ENCODE peak calls at places on chromosome 16, in four cellular contexts. K is H1, W is mesenchymal stem cell, D is kidney. I is an unnamed sample.

GRCh38 chr16:79525132-79525531 is 75.4 kb downstream of the MAF start:
- DNase-seq in K (no peak), W (no peak), D (no peak), I (no peak)

GRCh38 chr16:59611556-59611955 is 877.4 kb upstream of the GOT2 start:
- DNase-seq in K (no peak), W (no peak), D (no peak), I (no peak)

GRCh38 chr16:79839851-79840321 is 239.3 kb upstream of the MAF start:
- DNase-seq in K (no peak), W (no peak), D (no peak), I (no peak)

GRCh38 chr16:23905027-23905426 is 69.2 kb downstream of the PRKCB start:
- DNase-seq in K (peak), W (peak), D (peak), I (no peak)

GRCh38 chr16:55542459-55543082 is 23.9 kb upstream of the CAPNS2 start:
- DNase-seq in K (no peak), W (peak), D (no peak), I (no peak)

GRCh38 chr16:4283939-4284338 is 11.1 kb upstream of the TFAP4 start:
- DNase-seq in K (no peak), W (peak), D (no peak), I (peak)

GRCh38 chr16:81279375-81279774 is 35.4 kb upstream of the GAN start:
- DNase-seq in K (no peak), W (peak), D (no peak), I (no peak)

GRCh38 chr16:69772560-69773254 is 10.6 kb downstream of the WWP2 start:
- DNase-seq in K (no peak), W (no peak), D (no peak), I (no peak)

GRCh38 chr16:81624718-81625543 is 154.2 kb upstream of the PLCG2 start:
- DNase-seq in K (no peak), W (no peak), D (no peak), I (peak)

GRCh38 chr16:57950382-57950781 is 20.5 kb downstream of the CNGB1 start:
- DNase-seq in K (no peak), W (no peak), D (no peak), I (peak)

GRCh38 chr16:58513874-58514273 is 1.4 kb upstream of the SETD6 start:
- DNase-seq in K (no peak), W (no peak), D (no peak), I (peak)

GRCh38 chr16:10318798-10319500 is 66.9 kb upstream of the ATF7IP2 start:
- DNase-seq in K (no peak), W (no peak), D (no peak), I (no peak)

GRCh38 chr16:26019885-26020284 is 328.1 kb downstream of the HS3ST4 start:
- DNase-seq in K (no peak), W (no peak), D (no peak), I (no peak)

GRCh38 chr16:24526701-24527470 is 12.5 kb upstream of the RBBP6 start:
- DNase-seq in K (no peak), W (no peak), D (no peak), I (no peak)

GRCh38 chr16:12724216-12724615 is 79.5 kb downstream of the CPPED1 start:
- DNase-seq in K (no peak), W (no peak), D (no peak), I (peak)

GRCh38 chr16:69406780-69407331 is 17.6 kb upstream of the CYB5B start:
- DNase-seq in K (no peak), W (no peak), D (no peak), I (no peak)

GRCh38 chr16:85963746-85964370 is 64.9 kb downstream of the IRF8 start:
- DNase-seq in K (no peak), W (peak), D (no peak), I (no peak)

GRCh38 chr16:794091-794842 is 5.8 kb downstream of the CHTF18 start:
- DNase-seq in K (no peak), W (no peak), D (no peak), I (no peak)

GRCh38 chr16:15403392-15403995 is 7.9 kb downstream of the MPV17L start:
- DNase-seq in K (no peak), W (peak), D (no peak), I (no peak)

GRCh38 chr16:57531253-57531575 is 5.2 kb downstream of the CCDC102A start:
- DNase-seq in K (no peak), W (no peak), D (no peak), I (no peak)

GRCh38 chr16:85104821-85105391 is 7.4 kb downstream of the CIBAR2 start:
- DNase-seq in K (no peak), W (no peak), D (peak), I (peak)

GRCh38 chr16:88344411-88345030 is 38.2 kb upstream of the ZNF469 start:
- DNase-seq in K (no peak), W (no peak), D (peak), I (peak)

DNA sequence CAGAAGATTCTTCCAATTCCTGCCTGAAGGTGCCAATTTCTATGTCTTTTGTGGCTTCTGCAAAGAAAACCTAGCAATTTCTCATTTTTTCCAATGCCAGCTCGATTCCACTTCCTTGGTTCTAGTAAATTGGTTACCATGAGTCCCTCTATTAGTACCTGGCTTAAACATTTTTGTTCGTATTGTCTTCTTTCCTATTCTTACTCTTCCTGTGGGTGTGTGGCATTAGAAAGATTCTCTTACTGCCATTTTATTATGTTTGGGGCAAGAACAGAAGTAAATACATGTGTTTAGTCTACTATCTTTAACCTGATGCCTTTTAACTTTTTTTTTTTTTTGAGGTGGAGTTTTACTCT is 20.3 kb upstream of the MAPK3 start:
- DNase-seq in K (no peak), W (no peak), D (no peak), I (no peak)
- H3K27ac ChIP-seq in K (no peak), W (no peak), D (no peak), I (no peak)

GRCh38 chr16:49952386-49952785 is 72.6 kb upstream of the CNEP1R1 start:
- DNase-seq in K (no peak), W (peak), D (no peak), I (no peak)
- H3K27ac ChIP-seq in K (no peak), W (no peak), D (no peak), I (no peak)

GRCh38 chr16:54510619-54511018 is 224.0 kb upstream of the IRX3 start:
- DNase-seq in K (no peak), W (no peak), D (no peak), I (no peak)
- H3K27ac ChIP-seq in K (no peak), W (no peak), D (no peak), I (peak)

GRCh38 chr16:19382887-19383816 is 34.5 kb upstream of the TMC5 start:
- DNase-seq in K (no peak), W (no peak), D (no peak), I (peak)
- H3K27ac ChIP-seq in K (no peak), W (no peak), D (no peak), I (no peak)

GRCh38 chr16:50468749-50469078 is 79.5 kb upstream of the NKD1 start:
- DNase-seq in K (no peak), W (no peak), D (no peak), I (no peak)

GRCh38 chr16:50467943-50468748 is 80.0 kb upstream of the NKD1 start:
- DNase-seq in K (no peak), W (no peak), D (no peak), I (peak)

GRCh38 chr16:50469744-50470301 is 78.4 kb upstream of the NKD1 start:
- DNase-seq in K (no peak), W (no peak), D (no peak), I (no peak)

GRCh38 chr16:50470687-50471086 is 77.5 kb upstream of the NKD1 start:
- DNase-seq in K (no peak), W (no peak), D (no peak), I (no peak)

GRCh38 chr16:50469121-50469743 is 79.0 kb upstream of the NKD1 start:
- DNase-seq in K (no peak), W (no peak), D (no peak), I (peak)
- H3K27ac ChIP-seq in K (no peak), W (no peak), D (no peak), I (no peak)

GRCh38 chr16:74565378-74565777 is 41.5 kb downstream of the GLG1 start:
- DNase-seq in K (no peak), W (no peak), D (no peak), I (no peak)

GRCh38 chr16:74570412-74571301 is 36.3 kb downstream of the GLG1 start:
- DNase-seq in K (no peak), W (no peak), D (no peak), I (peak)

GRCh38 chr16:74568961-74569631 is 37.8 kb downstream of the GLG1 start:
- DNase-seq in K (no peak), W (peak), D (no peak), I (peak)

GRCh38 chr16:74564451-74564984 is 42.4 kb downstream of the GLG1 start:
- DNase-seq in K (no peak), W (no peak), D (no peak), I (no peak)

GRCh38 chr16:74567901-74568300 is 39.0 kb downstream of the GLG1 start:
- DNase-seq in K (no peak), W (no peak), D (no peak), I (peak)
- H3K27ac ChIP-seq in K (no peak), W (no peak), D (no peak), I (no peak)

GRCh38 chr16:73057369-73058210 is 9.7 kb upstream of the ZFHX3 start:
- DNase-seq in K (no peak), W (peak), D (peak), I (peak)
- H3K27ac ChIP-seq in K (no peak), W (peak), D (peak), I (peak)

GRCh38 chr16:72277749-72278148 is 105.8 kb upstream of the PMFBP1 start:
- DNase-seq in K (no peak), W (no peak), D (no peak), I (no peak)
- H3K27ac ChIP-seq in K (no peak), W (no peak), D (no peak), I (no peak)

GRCh38 chr16:48194828-48195566 is 39.2 kb upstream of the ABCC12 start:
- DNase-seq in K (no peak), W (peak), D (no peak), I (no peak)
- H3K27ac ChIP-seq in K (no peak), W (no peak), D (no peak), I (no peak)

I was measured in osteoblast.